ENCODE peak calls at places on chromosomes 12 and 14, in seven cellular contexts. One of them, this sample, is unnamed.

GRCh38 chr12:52949413-52950331 is 754 bp downstream of the KRT18 start:
- DNase-seq in T47D: peak; percentile 72
- DNase-seq in anterior cingulate cortex: no peak
- DNase-seq in RCC 7860: peak; percentile 94
- DNase-seq in neural progenitor cell: peak; percentile 46
- DNase-seq in posterior cingulate gyrus: no peak
- DNase-seq in GM12865: no peak
- DNase-seq in this sample: no peak

GRCh38 chr12:112555621-112556233 is 137.0 kb downstream of the PTPN11 start:
- DNase-seq in anterior cingulate cortex: no peak
- DNase-seq in GM12865: no peak
- DNase-seq in RCC 7860: no peak
- DNase-seq in posterior cingulate gyrus: no peak
- DNase-seq in neural progenitor cell: no peak
- DNase-seq in T47D: no peak
- DNase-seq in this sample: no peak

GRCh38 chr14:67562025-67562775 is 29.1 kb downstream of the PLEKHH1 start:
- DNase-seq in RCC 7860: no peak
- DNase-seq in neural progenitor cell: no peak
- DNase-seq in anterior cingulate cortex: no peak
- DNase-seq in GM12865: no peak
- DNase-seq in T47D: no peak
- DNase-seq in posterior cingulate gyrus: no peak
- DNase-seq in this sample: no peak

GRCh38 chr14:68857671-68858070 is 64.8 kb upstream of the ZFP36L1 start:
- DNase-seq in GM12865: no peak
- DNase-seq in anterior cingulate cortex: no peak
- DNase-seq in posterior cingulate gyrus: no peak
- DNase-seq in T47D: no peak
- DNase-seq in RCC 7860: no peak
- DNase-seq in neural progenitor cell: no peak
- DNase-seq in this sample: no peak

GRCh38 chr14:84482256-84483071 is 1047.5 kb upstream of the FLRT2 start:
- DNase-seq in anterior cingulate cortex: no peak
- DNase-seq in GM12865: no peak
- DNase-seq in posterior cingulate gyrus: no peak
- DNase-seq in T47D: no peak
- DNase-seq in RCC 7860: peak; percentile 46
- DNase-seq in neural progenitor cell: peak; percentile 53
- DNase-seq in this sample: no peak

GRCh38 chr12:17875230-17875629 is 214.8 kb downstream of the RERGL start:
- DNase-seq in T47D: no peak
- DNase-seq in RCC 7860: no peak
- DNase-seq in neural progenitor cell: no peak
- DNase-seq in anterior cingulate cortex: no peak
- DNase-seq in GM12865: no peak
- DNase-seq in posterior cingulate gyrus: no peak
- DNase-seq in this sample: no peak

GRCh38 chr12:11158885-11159444 is 12.0 kb upstream of the SMIM10L1 start:
- DNase-seq in GM12865: no peak
- DNase-seq in anterior cingulate cortex: no peak
- DNase-seq in T47D: no peak
- DNase-seq in neural progenitor cell: no peak
- DNase-seq in RCC 7860: no peak
- DNase-seq in posterior cingulate gyrus: no peak
- DNase-seq in this sample: no peak

GRCh38 chr12:78977463-78977862 is 112.9 kb downstream of the SYT1 start:
- DNase-seq in T47D: no peak
- DNase-seq in posterior cingulate gyrus: no peak
- DNase-seq in GM12865: no peak
- DNase-seq in anterior cingulate cortex: no peak
- DNase-seq in neural progenitor cell: no peak
- DNase-seq in RCC 7860: no peak
- DNase-seq in this sample: no peak

GRCh38 chr12:40152783-40153383 is 47.0 kb upstream of the SLC2A13 start:
- DNase-seq in neural progenitor cell: peak; percentile 50
- DNase-seq in posterior cingulate gyrus: peak; percentile 36
- DNase-seq in anterior cingulate cortex: no peak
- DNase-seq in RCC 7860: no peak
- DNase-seq in GM12865: peak; percentile 70
- DNase-seq in T47D: no peak
- DNase-seq in this sample: no peak

GRCh38 chr12:9787340-9787737 is 26.6 kb upstream of the CD69 start:
- DNase-seq in GM12865: no peak
- DNase-seq in anterior cingulate cortex: no peak
- DNase-seq in RCC 7860: no peak
- DNase-seq in neural progenitor cell: no peak
- DNase-seq in T47D: no peak
- DNase-seq in posterior cingulate gyrus: no peak
- DNase-seq in this sample: no peak